ENCODE peak calls at places on chromosomes 3 and 15, in four cellular contexts. O is HCEC 1CT, F is astrocyte of the cerebellum, H is iris pigment epithelial cell. K is an unnamed sample.

GRCh38 chr3:49900491-49901153 is 3.1 kb downstream of the MST1R start:
- DNase-seq in O (no peak), H (peak), F (no peak), K (no peak)

GRCh38 chr3:110615454-110615853 is 456.2 kb upstream of the NECTIN3 start:
- DNase-seq in O (no peak), F (no peak), H (no peak), K (no peak)

GRCh38 chr3:140236836-140237476 is 302.0 kb downstream of the CLSTN2 start:
- DNase-seq in H (no peak), O (no peak), F (no peak), K (peak)

GRCh38 chr3:143167956-143168355 is 48.4 kb downstream of the CHST2 start:
- DNase-seq in H (peak), F (no peak), O (peak), K (no peak)

GRCh38 chr15:69823223-69823907 is 274.4 kb downstream of the TLE3 start:
- DNase-seq in O (no peak), H (peak), F (no peak), K (no peak)

GRCh38 chr3:9078561-9079240 is 115.4 kb upstream of the RAD18 start:
- DNase-seq in F (no peak), H (no peak), O (no peak), K (no peak)

GRCh38 chr3:10770981-10771380 is 45.0 kb upstream of the SLC6A11 start:
- DNase-seq in F (no peak), H (no peak), O (no peak), K (no peak)

GRCh38 chr3:179046497-179047353 is 24.9 kb downstream of the ZMAT3 start:
- DNase-seq in F (no peak), O (no peak), H (peak), K (no peak)

GRCh38 chr3:110995461-110996226 is 76.0 kb upstream of the NECTIN3 start:
- DNase-seq in H (peak), F (no peak), O (peak), K (peak)

GRCh38 chr3:111605016-111605415 is 9.9 kb upstream of the ZBED2 start:
- DNase-seq in F (no peak), O (peak), H (peak), K (no peak)

GRCh38 chr15:69468241-69469121 is 15.9 kb downstream of the RPLP1 start:
- DNase-seq in F (peak), O (no peak), H (peak), K (no peak)

GRCh38 chr3:58427661-58428361 is 5.8 kb downstream of the PDHB start:
- DNase-seq in H (no peak), F (no peak), O (no peak), K (no peak)